ENCODE peak calls at places on chromosome 14, in four cellular contexts. T, C, D and J are unnamed samples.

GRCh38 chr14:71776463-71777359 is 155.5 kb upstream of the RGS6 start:
- DNase-seq in T (no peak), C (no peak), D (no peak), J (no peak)

GRCh38 chr14:26414103-26414502 is 183.7 kb downstream of the NOVA1 start:
- DNase-seq in T (no peak), C (no peak), D (no peak), J (no peak)

GRCh38 chr14:26121181-26121580 is 476.7 kb downstream of the NOVA1 start:
- DNase-seq in T (no peak), C (no peak), D (no peak), J (no peak)

GRCh38 chr14:74974364-74975058 is 19.1 kb upstream of the PGF start:
- DNase-seq in T (peak; percentile 10), C (no peak), D (no peak), J (no peak)

GRCh38 chr14:102917056-102917385 is 5.4 kb upstream of the AMN start:
- DNase-seq in T (no peak), C (no peak), D (no peak), J (no peak)

GRCh38 chr14:40733206-40733605 is 873.5 kb upstream of the LRFN5 start:
- DNase-seq in T (no peak), C (no peak), D (no peak), J (no peak)

GRCh38 chr14:52370406-52370911 is 56.3 kb downstream of the PTGER2 start:
- DNase-seq in T (no peak), C (no peak), D (peak; percentile 56), J (no peak)

GRCh38 chr14:39432179-39432618 is at the start of gene FBXO33:
- DNase-seq in T (peak; percentile 97), C (peak; percentile 96), D (peak; percentile 88), J (peak; percentile 92)

GRCh38 chr14:37493606-37494005 is 101.4 kb downstream of the FOXA1 start:
- DNase-seq in T (peak; percentile 17), C (no peak), D (no peak), J (no peak)

GRCh38 chr14:44873536-44873935 is 88.2 kb downstream of the KLHL28 start:
- DNase-seq in T (no peak), C (no peak), D (no peak), J (no peak)

GRCh38 chr14:104993808-104994591 is 8.4 kb downstream of the CLBA1 start:
- DNase-seq in T (no peak), C (no peak), D (no peak), J (no peak)

GRCh38 chr14:86055512-86055911 is 525.6 kb downstream of the FLRT2 start:
- DNase-seq in T (peak; percentile 31), C (no peak), D (no peak), J (no peak)

GRCh38 chr14:71439247-71439646 is 493.0 kb upstream of the RGS6 start:
- DNase-seq in T (peak; percentile 49), C (no peak), D (no peak), J (no peak)

GRCh38 chr14:28243600-28243999 is 523.0 kb upstream of the FOXG1 start:
- DNase-seq in T (no peak), C (no peak), D (peak; percentile 3), J (no peak)

GRCh38 chr14:96198430-96199133 is 6.1 kb upstream of the BDKRB2 start:
- DNase-seq in T (no peak), C (no peak), D (no peak), J (no peak)

GRCh38 chr14:104438166-104438887 is 141.2 kb upstream of the C14orf180 start:
- DNase-seq in T (no peak), C (no peak), D (no peak), J (no peak)

GRCh38 chr14:94787655-94788054 is 17.7 kb upstream of the GSC start:
- DNase-seq in T (no peak), C (no peak), D (no peak), J (no peak)

GRCh38 chr14:104506461-104507253 is 72.9 kb upstream of the C14orf180 start:
- DNase-seq in T (no peak), C (no peak), D (no peak), J (no peak)

GRCh38 chr14:86357866-86358265 is 827.9 kb downstream of the FLRT2 start:
- DNase-seq in T (no peak), C (no peak), D (no peak), J (no peak)

GRCh38 chr14:55425091-55425490 is 13.5 kb upstream of the ATG14 start:
- DNase-seq in T (no peak), C (no peak), D (no peak), J (no peak)

DNA sequence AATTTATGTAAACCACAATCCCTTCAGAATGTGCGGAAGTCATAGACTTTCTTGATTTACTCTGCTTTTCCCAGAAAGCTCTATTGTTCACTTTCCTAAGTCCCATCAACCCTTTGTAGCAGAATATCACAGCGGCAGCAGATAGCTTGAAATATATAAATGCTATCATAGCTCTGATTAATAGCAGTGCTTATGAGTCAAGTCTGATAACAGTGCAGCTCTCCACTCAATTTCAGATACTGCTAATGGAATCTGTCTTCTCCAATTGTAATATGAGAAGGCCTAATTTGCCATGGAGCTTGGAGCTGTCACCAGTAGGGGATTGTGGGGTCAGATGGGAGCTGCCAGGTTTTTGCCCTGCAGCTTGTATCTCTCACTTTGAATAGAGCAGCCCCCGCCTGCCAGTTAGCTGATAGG is 10.9 kb downstream of the TMEM260 start:
- DNase-seq in T (no peak), C (no peak), D (no peak), J (no peak)
- TF ChIP-seq CTCF in T (no peak), C (no peak), D (no peak), J (no peak)

DNA sequence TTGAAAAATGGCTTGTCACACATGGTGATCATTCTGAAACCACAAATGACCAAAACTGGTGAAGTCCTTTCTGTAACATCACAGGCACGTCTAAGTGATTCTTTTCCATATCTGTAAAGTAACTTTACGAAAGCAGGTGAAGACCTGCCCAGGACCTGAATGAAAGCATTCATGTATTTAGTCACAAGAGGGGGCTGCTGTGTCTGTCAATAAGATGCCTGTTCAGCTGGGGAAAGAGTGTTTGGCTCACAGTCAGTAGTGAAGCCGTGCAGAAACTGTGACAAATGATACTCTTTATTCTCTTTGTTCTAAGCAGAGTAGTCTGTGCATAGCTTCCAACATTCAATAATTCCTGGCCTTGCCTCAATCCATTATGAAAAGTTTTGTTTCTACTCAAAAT is 373.5 kb upstream of the OR4E1 start:
- DNase-seq in T (no peak), C (no peak), D (peak; percentile 26), J (no peak)
- TF ChIP-seq CTCF in T (peak; percentile 10), C (peak; percentile 24), D (no peak), J (no peak)

GRCh38 chr14:93648440-93649168 is 139.7 kb downstream of the PRIMA1 start:
- DNase-seq in T (no peak), C (no peak), D (peak; percentile 34), J (no peak)
- TF ChIP-seq CTCF in T (no peak), C (no peak), D (peak; percentile 37), J (no peak)

GRCh38 chr14:57492859-57493258 is 798 bp downstream of the CCDC198 start:
- DNase-seq in T (peak; percentile 76), C (no peak), D (peak; percentile 59), J (peak; percentile 5)

GRCh38 chr14:57495409-57495808 is 1.8 kb upstream of the CCDC198 start:
- DNase-seq in T (no peak), C (no peak), D (no peak), J (no peak)

GRCh38 chr14:57498035-57498434 is 4.4 kb upstream of the CCDC198 start:
- DNase-seq in T (no peak), C (no peak), D (no peak), J (no peak)

GRCh38 chr14:57498659-57499058 is 5.0 kb upstream of the CCDC198 start:
- DNase-seq in T (no peak), C (no peak), D (no peak), J (no peak)

DNA sequence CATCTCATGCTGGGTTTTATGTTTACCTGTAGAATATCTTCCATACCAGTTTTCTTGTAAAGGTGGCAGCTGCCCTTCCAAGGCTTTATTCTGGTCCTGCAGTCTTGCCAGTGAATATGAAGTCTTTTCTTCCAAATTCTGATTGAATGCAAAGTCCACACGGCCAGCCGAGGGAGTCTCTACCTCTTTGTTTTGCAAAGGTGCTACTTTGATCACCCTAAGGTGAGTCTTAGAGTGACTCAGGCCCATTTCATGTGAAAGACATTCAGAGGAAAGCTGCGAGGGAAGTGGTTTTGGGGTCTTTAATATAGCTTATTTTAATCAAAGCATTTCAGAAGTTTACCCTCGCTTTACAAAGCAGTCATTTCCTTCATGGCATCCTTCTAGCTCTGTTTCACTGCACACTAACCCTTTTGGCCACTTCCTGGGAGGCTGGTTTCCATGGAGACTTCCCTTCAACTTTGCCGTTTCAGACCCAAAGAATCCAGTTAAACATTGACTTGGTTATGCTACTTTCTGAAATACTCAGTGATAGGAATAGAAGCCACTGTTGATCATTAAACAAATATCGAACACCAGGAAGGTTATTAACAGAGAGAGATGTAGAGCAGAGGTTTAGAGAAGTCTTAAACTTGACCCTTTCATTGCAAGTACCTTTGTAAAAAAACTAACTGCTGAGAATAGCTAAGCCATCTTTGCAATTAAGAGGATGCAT is at the start of gene CCDC198:
- DNase-seq in T (no peak), C (peak; percentile 54), D (no peak), J (no peak)
- TF ChIP-seq CTCF in T (no peak), C (no peak), D (no peak), J (no peak)

GRCh38 chr14:92589213-92589852 is 75.8 kb downstream of the RIN3 start:
- DNase-seq in T (peak; percentile 64), C (no peak), D (no peak), J (no peak)
- TF ChIP-seq CTCF in T (peak; percentile 60), C (no peak), D (no peak), J (peak; percentile 37)